ENCODE peak calls at places on chromosomes 3 and 15, in seven cellular contexts. M is fibroblast of the aortic adventitia, Y is neural progenitor cell, W is fibroblast of mammary gland, Q is OCI-LY7, D is NB4, I is GM23338. E is an unnamed sample.

GRCh38 chr15:77282333-77282732 is 137.6 kb downstream of the PEAK1 start:
- DNase-seq in W (peak; percentile 67), M (peak; percentile 95), D (no peak), Q (no peak), Y (peak; percentile 45), I (peak; percentile 67), E (no peak)

GRCh38 chr15:96158938-96159337 is 171.6 kb upstream of the NR2F2 start:
- DNase-seq in I (no peak), M (peak; percentile 64), D (no peak), Y (no peak), W (peak; percentile 11), Q (no peak), E (no peak)

GRCh38 chr3:58164199-58164879 is 46.4 kb downstream of the DNASE1L3 start:
- DNase-seq in M (no peak), I (no peak), D (no peak), Y (no peak), W (no peak), Q (no peak), E (no peak)

GRCh38 chr15:95887666-95888480 is 442.6 kb upstream of the NR2F2 start:
- DNase-seq in M (no peak), D (no peak), Y (no peak), W (no peak), I (no peak), Q (no peak), E (no peak)

GRCh38 chr15:57158589-57158988 is 217.7 kb upstream of the CGNL1 start:
- DNase-seq in M (peak; percentile 60), I (no peak), Q (no peak), W (peak; percentile 57), Y (no peak), D (no peak), E (no peak)

GRCh38 chr3:124442463-124442862 is 287.8 kb upstream of the UMPS start:
- DNase-seq in I (no peak), Q (no peak), W (peak; percentile 3), D (no peak), M (no peak), Y (no peak), E (no peak)

GRCh38 chr3:35187908-35188307 is 451.4 kb upstream of the ARPP21 start:
- DNase-seq in M (no peak), D (no peak), Q (no peak), W (no peak), I (no peak), Y (no peak), E (no peak)

GRCh38 chr3:170178631-170179030 is 2.9 kb downstream of the PHC3 start:
- DNase-seq in I (no peak), Y (no peak), W (no peak), Q (peak; percentile 38), M (no peak), D (peak; percentile 32), E (peak; percentile 69)

GRCh38 chr3:178719036-178719635 is 182.9 kb downstream of the KCNMB2 start:
- DNase-seq in W (peak; percentile 20), Y (no peak), I (no peak), D (no peak), Q (no peak), M (no peak), E (no peak)

GRCh38 chr15:60572462-60573214 is 93.7 kb upstream of the ICE2 start:
- DNase-seq in I (no peak), M (no peak), D (no peak), Q (no peak), Y (no peak), W (no peak), E (peak; percentile 56)

GRCh38 chr3:133461291-133461690 is 61.4 kb downstream of the BFSP2 start:
- DNase-seq in W (no peak), M (no peak), D (no peak), Q (no peak), I (no peak), Y (no peak), E (no peak)

GRCh38 chr3:52053307-52054304 is 2.8 kb downstream of the DUSP7 start:
- DNase-seq in Q (peak; percentile 44), D (peak; percentile 76), Y (peak; percentile 44), W (peak; percentile 60), I (no peak), M (peak; percentile 39), E (peak; percentile 56)
- H3K4me3 ChIP-seq in Q (no peak overlapping the region), D (peak overlapping the region; percentile 91), Y (no peak overlapping the region), W (peak overlapping the region; percentile 24), I (no peak overlapping the region), M (peak overlapping the region; percentile 94), E (peak overlapping the region; percentile 26)

DNA sequence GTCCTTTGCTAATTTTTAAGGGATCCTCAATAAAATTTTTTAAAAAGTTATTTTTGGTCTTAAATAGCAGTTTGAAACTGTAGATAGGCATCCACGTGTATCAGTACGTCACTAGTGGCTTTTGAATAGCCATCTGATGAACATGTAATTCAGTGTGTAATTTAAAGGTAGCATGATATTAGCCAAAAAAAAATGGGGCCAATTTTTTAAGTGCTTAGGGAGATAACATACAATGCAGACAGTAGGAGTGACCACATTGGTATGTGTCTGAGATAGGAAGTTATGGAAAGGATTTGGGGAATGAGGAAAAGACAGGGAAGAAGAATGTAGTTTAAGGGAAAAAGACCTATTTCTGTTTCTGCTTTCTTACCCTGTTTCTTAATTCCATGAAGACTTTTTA is 2.5 kb downstream of the AP4E1 start:
- DNase-seq in I (no peak), Y (no peak), Q (no peak), D (peak; percentile 7), W (no peak), M (peak; percentile 96), E (no peak)
- H3K4me3 ChIP-seq in I (no peak overlapping the region), Y (no peak overlapping the region), Q (no peak overlapping the region), D (peak overlapping the region; percentile 29), W (no peak overlapping the region), M (no peak overlapping the region), E (no peak overlapping the region)

GRCh38 chr3:47010050-47010712 is 30.7 kb downstream of the NBEAL2 start:
- DNase-seq in Y (no peak), Q (no peak), W (peak; percentile 22), I (no peak), M (no peak), D (no peak), E (peak; percentile 4)
- H3K4me3 ChIP-seq in Y (peak overlapping the region; percentile 50), Q (no peak overlapping the region), W (peak overlapping the region; percentile 57), I (peak overlapping the region; percentile 72), M (peak overlapping the region; percentile 68), D (no peak overlapping the region), E (no peak overlapping the region)

DNA sequence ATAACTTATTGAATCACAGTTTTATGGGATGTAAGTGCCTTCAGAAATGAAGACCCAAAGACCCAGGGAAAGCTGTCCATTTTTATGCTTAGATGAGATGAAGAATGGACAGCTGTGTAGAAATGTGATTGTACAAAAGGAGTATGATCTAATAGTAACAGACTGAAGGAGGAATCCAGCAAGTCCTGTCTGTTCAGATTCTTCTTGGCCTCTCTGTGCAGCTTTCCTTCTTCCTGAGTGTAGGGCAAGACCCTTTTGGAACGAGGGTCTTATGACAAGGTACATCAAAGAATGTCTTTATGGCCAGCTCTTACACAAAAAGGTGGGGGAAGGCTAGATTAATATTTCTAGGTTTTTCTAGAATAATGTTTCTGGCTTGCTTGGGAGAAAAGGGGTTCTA is 1.4 kb upstream of the KIF23 start:
- DNase-seq in I (no peak), D (no peak), Y (no peak), M (no peak), Q (no peak), W (no peak), E (no peak)
- H3K4me3 ChIP-seq in I (no peak overlapping the region), D (no peak overlapping the region), Y (no peak overlapping the region), M (no peak overlapping the region), Q (no peak overlapping the region), W (no peak overlapping the region), E (no peak overlapping the region)

DNA sequence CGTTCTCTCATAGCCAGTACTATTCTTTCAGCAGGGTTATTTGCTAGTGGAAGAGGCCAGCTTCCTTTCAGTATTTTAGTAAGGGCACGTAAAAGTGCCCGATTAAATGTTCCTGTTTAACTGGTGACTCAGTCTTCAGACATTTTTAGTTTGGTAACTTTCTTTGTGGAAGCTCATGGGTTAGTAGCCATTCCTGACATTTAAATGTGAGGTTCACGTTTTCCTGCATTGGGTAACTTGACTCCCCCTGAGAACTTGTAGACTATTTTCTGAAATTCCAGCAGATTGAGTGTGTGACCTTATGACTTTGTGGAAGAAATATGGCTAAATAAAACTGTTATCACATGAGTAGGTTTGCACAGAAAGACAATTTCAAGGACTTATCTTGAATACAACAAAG is 16.9 kb downstream of the ABHD2 start:
- DNase-seq in M (peak; percentile 97), Q (no peak), I (no peak), Y (no peak), D (no peak), W (peak; percentile 96), E (no peak)
- H3K4me3 ChIP-seq in M (no peak overlapping the region), Q (no peak overlapping the region), I (no peak overlapping the region), Y (no peak overlapping the region), D (no peak overlapping the region), W (no peak overlapping the region), E (no peak overlapping the region)

E was measured in GM12865.